ENCODE peak calls at places on chromosomes 11 and 22, in five cellular contexts. R is GM23338, K is left lung, N is HCT116, Z is RWPE1. S is an unnamed sample.

GRCh38 chr11:15660496-15660895 is 545.8 kb downstream of the INSC start:
- DNase-seq in N (no peak), Z (no peak), R (no peak), K (no peak), S (no peak)

GRCh38 chr11:843818-844692 is 1.4 kb downstream of the TSPAN4 start:
- DNase-seq in K (peak), Z (peak), N (no peak), R (peak), S (peak)

GRCh38 chr11:132064987-132065620 is 694.7 kb downstream of the NTM start:
- DNase-seq in K (no peak), Z (peak), N (no peak), R (no peak), S (peak)

GRCh38 chr11:70804174-70804855 is 406.0 kb downstream of the CTTN start:
- DNase-seq in Z (no peak), N (no peak), K (no peak), R (no peak), S (no peak)

GRCh38 chr11:21511835-21512440 is 680.9 kb upstream of the ANO5 start:
- DNase-seq in R (peak), N (peak), K (peak), Z (peak), S (no peak)

GRCh38 chr22:26547426-26547825 is 35.2 kb upstream of the TFIP11 start:
- DNase-seq in N (no peak), R (no peak), K (no peak), Z (peak), S (no peak)

GRCh38 chr22:50470491-50470890 is 4.3 kb downstream of the SBF1 start:
- DNase-seq in N (no peak), Z (no peak), K (no peak), R (no peak), S (no peak)

GRCh38 chr11:65992056-65992455 is 9.9 kb downstream of the EIF1AD start:
- DNase-seq in K (no peak), N (no peak), Z (no peak), R (no peak), S (no peak)

GRCh38 chr11:1008001-1008400 is 28.5 kb downstream of the MUC6 start:
- DNase-seq in Z (no peak), N (no peak), R (no peak), K (no peak), S (no peak)

GRCh38 chr11:88434333-88434976 is 96.9 kb upstream of the CTSC start:
- DNase-seq in N (no peak), R (no peak), Z (no peak), K (no peak), S (no peak)

GRCh38 chr22:19800761-19801244 is 40.2 kb downstream of the TBX1 start:
- DNase-seq in K (peak), Z (no peak), N (no peak), R (peak), S (no peak)

GRCh38 chr22:44364750-44365118 is 52.0 kb upstream of the SHISAL1 start:
- DNase-seq in N (no peak), Z (no peak), R (no peak), K (peak), S (no peak)

GRCh38 chr22:43921361-43921760 is 2.2 kb upstream of the PNPLA3 start:
- DNase-seq in Z (no peak), N (peak), R (no peak), K (no peak), S (no peak)

GRCh38 chr11:134272381-134273316 is 3.5 kb upstream of the GLB1L3 start:
- DNase-seq in N (no peak), Z (no peak), K (no peak), R (peak), S (peak)

GRCh38 chr11:46050065-46050464 is 71.2 kb downstream of the PHF21A start:
- DNase-seq in R (peak), N (peak), Z (peak), K (no peak), S (peak)

GRCh38 chr11:19869946-19870589 is 157.4 kb downstream of the NAV2 start:
- DNase-seq in K (no peak), R (no peak), N (no peak), Z (no peak), S (no peak)

GRCh38 chr11:43576834-43577521 is 103.6 kb upstream of the HSD17B12 start:
- DNase-seq in R (peak), K (no peak), Z (peak), N (peak), S (no peak)

GRCh38 chr11:37504066-37504611 is 906.1 kb upstream of the RAG2 start:
- DNase-seq in R (peak), K (no peak), Z (peak), N (no peak), S (peak)

GRCh38 chr11:91199866-91200265 is 977.0 kb upstream of the CHORDC1 start:
- DNase-seq in R (peak), N (no peak), Z (no peak), K (no peak), S (no peak)

GRCh38 chr11:130865091-130865771 is 51.0 kb downstream of the SNX19 start:
- DNase-seq in Z (no peak), N (no peak), R (peak), K (no peak), S (no peak)

GRCh38 chr22:47705350-47705749 is 942.9 kb downstream of the TBC1D22A start:
- DNase-seq in K (no peak), R (no peak), N (no peak), Z (no peak), S (no peak)

GRCh38 chr11:477042-477715 is 27.1 kb downstream of the PTDSS2 start:
- DNase-seq in K (peak), Z (no peak), N (no peak), R (no peak), S (no peak)

GRCh38 chr22:27627444-27627833 is 174.1 kb downstream of the MN1 start:
- DNase-seq in Z (no peak), R (peak), K (no peak), N (peak), S (no peak)

GRCh38 chr11:70212227-70212811 is 9.2 kb downstream of the FADD start:
- DNase-seq in Z (no peak), K (no peak), R (peak), N (no peak), S (no peak)

GRCh38 chr11:102471474-102471873 is 18.9 kb upstream of the TMEM123 start:
- DNase-seq in Z (no peak), K (no peak), N (no peak), R (no peak), S (no peak)

GRCh38 chr11:77124488-77124887 is 3.6 kb upstream of the MYO7A start:
- DNase-seq in N (no peak), K (peak), Z (no peak), R (no peak), S (no peak)

GRCh38 chr11:122163420-122163819 is 47.4 kb upstream of the BLID start:
- DNase-seq in Z (no peak), K (no peak), N (no peak), R (no peak), S (no peak)

GRCh38 chr11:132177106-132177505 is 806.7 kb downstream of the NTM start:
- DNase-seq in Z (peak), N (no peak), R (peak), K (no peak), S (peak)

GRCh38 chr11:71311176-71311925 is 59.0 kb upstream of the SHANK2 start:
- DNase-seq in R (no peak), Z (no peak), N (no peak), K (no peak), S (no peak)

GRCh38 chr11:7493670-7494069 is 8.4 kb downstream of the OLFML1 start:
- DNase-seq in N (no peak), Z (no peak), K (no peak), R (no peak), S (no peak)

GRCh38 chr22:27583930-27584329 is 217.6 kb downstream of the MN1 start:
- DNase-seq in R (no peak), Z (no peak), N (no peak), K (no peak), S (no peak)

GRCh38 chr22:41417622-41418390 is 28.8 kb downstream of the TOB2 start:
- DNase-seq in K (peak), Z (no peak), N (no peak), R (no peak), S (no peak)

GRCh38 chr22:41598891-41599635 is 9.4 kb upstream of the PMM1 start:
- DNase-seq in R (no peak), K (no peak), N (no peak), Z (no peak), S (no peak)

GRCh38 chr22:43035250-43035649 is 20.3 kb upstream of the PACSIN2 start:
- DNase-seq in R (no peak), Z (no peak), K (no peak), N (no peak), S (no peak)

GRCh38 chr11:117872962-117873827 is 3.3 kb downstream of the FXYD6 start:
- DNase-seq in Z (no peak), K (no peak), R (no peak), N (no peak), S (no peak)

GRCh38 chr11:128599729-128600128 is 12.4 kb upstream of the ETS1 start:
- DNase-seq in N (no peak), K (no peak), R (no peak), Z (no peak), S (peak)

GRCh38 chr11:73307323-73308002 is 613 bp upstream of the ARHGEF17 start:
- DNase-seq in R (peak), Z (peak), N (peak), K (peak), S (peak)

GRCh38 chr11:73308963-73309960 is 1.2 kb downstream of the ARHGEF17 start:
- DNase-seq in N (peak), Z (peak), R (peak), K (peak), S (peak)

GRCh38 chr11:73306069-73306468 is 2.0 kb upstream of the ARHGEF17 start:
- DNase-seq in R (peak), K (no peak), N (no peak), Z (no peak), S (no peak)

GRCh38 chr11:73308003-73308962 is at the start of gene ARHGEF17:
- DNase-seq in R (peak), K (peak), N (peak), Z (peak), S (no peak)

GRCh38 chr11:73306977-73307322 is 1.1 kb upstream of the ARHGEF17 start:
- DNase-seq in R (no peak), K (peak), Z (no peak), N (no peak), S (no peak)
- H3K27ac ChIP-seq in R (no peak), K (peak), Z (peak), N (peak), S (peak)

DNA sequence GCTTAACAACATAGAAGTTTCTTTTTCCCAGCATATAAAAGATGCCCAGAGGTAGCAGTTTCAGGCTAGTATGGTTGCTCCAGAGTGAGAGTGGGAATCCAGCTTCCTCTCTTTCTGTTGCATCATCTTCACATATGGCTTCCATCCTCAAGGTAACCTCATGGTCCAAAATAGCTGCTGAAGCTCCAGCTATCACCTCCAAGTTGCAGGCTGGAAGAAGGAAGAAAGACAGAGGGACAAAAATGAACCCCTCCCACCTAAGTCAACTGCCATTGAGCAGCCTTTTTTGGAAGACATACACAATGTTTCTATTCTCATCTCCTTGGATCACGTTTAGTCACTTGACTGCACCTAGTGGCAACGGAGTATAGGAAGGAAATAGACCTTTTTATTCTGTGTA is 5.3 kb downstream of the CSF2RB start:
- DNase-seq in K (no peak), R (no peak), Z (no peak), N (no peak), S (no peak)
- TF ChIP-seq CTCF in K (no peak), R (peak), Z (no peak), N (no peak), S (no peak)

GRCh38 chr11:47389577-47390072 is 11.3 kb upstream of the SPI1 start:
- DNase-seq in N (no peak), Z (no peak), K (peak), R (no peak), S (no peak)

GRCh38 chr11:47391077-47391583 is 12.8 kb upstream of the SPI1 start:
- DNase-seq in K (peak), N (no peak), Z (no peak), R (no peak), S (no peak)

GRCh38 chr11:47387944-47388696 is 9.8 kb upstream of the SPI1 start:
- DNase-seq in R (no peak), N (no peak), K (peak), Z (no peak), S (no peak)

GRCh38 chr11:47390084-47390760 is 11.9 kb upstream of the SPI1 start:
- DNase-seq in K (peak), R (no peak), Z (no peak), N (no peak), S (no peak)

DNA sequence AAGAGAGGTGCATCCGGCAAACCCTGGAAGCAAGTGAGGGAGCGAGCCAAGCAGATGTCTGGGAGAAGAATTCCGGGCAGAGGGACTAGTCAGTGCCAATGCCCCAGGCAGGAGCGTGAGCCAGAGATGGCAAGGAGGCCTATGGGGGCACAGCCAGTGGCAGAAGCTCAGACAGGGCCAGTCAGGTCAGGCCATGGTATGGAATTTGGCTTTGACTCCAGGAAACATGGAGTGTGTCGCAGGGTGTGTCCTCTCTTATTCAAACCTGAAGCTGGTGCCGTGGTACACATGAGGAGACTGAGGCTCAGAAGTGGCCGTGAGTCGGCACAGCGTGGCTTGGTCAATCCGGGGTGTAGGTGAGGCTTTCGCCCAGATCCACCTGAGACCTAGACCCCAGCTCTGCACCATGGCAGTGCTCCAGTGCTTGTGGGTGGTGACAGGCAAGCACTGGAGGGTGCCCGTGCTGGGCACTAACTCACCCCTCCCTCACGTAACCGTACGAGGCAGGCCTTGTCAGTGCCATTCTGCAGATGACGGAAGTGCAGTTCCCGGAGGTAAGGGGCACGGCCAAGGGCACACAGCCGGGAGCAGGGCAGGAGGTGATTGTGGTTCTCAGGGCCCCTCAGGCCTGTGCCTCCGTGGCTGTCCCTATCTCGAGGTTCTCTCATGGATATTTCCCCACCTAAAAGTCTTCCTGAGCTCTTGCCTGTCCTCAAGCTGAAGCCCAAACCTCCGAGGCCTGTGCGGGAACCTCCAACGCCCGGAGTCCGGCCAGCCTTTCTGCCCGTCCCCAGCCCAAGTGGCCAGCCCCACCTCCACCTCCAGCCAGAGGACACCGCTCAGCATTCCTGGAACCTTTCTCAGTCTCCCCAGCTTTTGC is 10.6 kb upstream of the SPI1 start:
- DNase-seq in N (no peak), Z (no peak), R (no peak), K (peak), S (no peak)
- H3K27ac ChIP-seq in N (no peak), Z (peak), R (no peak), K (peak), S (no peak)

GRCh38 chr11:35163707-35164496 is 24.9 kb downstream of the CD44 start:
- DNase-seq in Z (no peak), R (peak), N (no peak), K (no peak), S (no peak)
- TF ChIP-seq CTCF in Z (no peak), R (peak), N (no peak), K (peak), S (peak)

GRCh38 chr11:119359365-119360229 is 13.1 kb upstream of the MFRP start:
- DNase-seq in Z (no peak), N (no peak), K (no peak), R (no peak), S (no peak)
- H3K27ac ChIP-seq in Z (peak), N (no peak), K (no peak), R (no peak), S (no peak)

GRCh38 chr11:44777537-44778199 is 50.9 kb downstream of the TSPAN18 start:
- DNase-seq in R (no peak), Z (no peak), N (no peak), K (no peak), S (no peak)
- TF ChIP-seq CTCF in R (no peak), Z (no peak), N (no peak), K (no peak), S (no peak)

DNA sequence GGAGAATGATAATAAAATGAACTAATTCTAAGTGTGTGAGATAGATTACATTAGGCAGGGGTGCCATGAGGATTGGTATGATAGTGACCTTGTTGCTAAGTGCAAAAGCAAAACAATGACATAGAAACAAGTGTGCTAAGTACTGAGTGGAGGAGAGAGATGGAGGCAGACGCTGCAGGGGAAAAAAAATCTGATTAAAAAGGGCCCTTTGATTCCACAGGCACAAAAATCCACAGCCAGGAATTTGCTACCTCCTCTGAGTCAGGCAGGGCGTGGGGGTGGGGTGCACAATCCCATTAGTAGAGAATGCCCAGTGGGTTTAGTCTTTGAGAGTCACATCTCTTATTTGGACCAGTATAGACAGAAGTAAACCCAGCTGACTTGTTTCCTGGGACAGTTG is at the start of gene CNTF:
- DNase-seq in K (no peak), N (no peak), Z (no peak), R (no peak), S (no peak)
- H3K27ac ChIP-seq in K (no peak), N (no peak), Z (no peak), R (no peak), S (no peak)

DNA sequence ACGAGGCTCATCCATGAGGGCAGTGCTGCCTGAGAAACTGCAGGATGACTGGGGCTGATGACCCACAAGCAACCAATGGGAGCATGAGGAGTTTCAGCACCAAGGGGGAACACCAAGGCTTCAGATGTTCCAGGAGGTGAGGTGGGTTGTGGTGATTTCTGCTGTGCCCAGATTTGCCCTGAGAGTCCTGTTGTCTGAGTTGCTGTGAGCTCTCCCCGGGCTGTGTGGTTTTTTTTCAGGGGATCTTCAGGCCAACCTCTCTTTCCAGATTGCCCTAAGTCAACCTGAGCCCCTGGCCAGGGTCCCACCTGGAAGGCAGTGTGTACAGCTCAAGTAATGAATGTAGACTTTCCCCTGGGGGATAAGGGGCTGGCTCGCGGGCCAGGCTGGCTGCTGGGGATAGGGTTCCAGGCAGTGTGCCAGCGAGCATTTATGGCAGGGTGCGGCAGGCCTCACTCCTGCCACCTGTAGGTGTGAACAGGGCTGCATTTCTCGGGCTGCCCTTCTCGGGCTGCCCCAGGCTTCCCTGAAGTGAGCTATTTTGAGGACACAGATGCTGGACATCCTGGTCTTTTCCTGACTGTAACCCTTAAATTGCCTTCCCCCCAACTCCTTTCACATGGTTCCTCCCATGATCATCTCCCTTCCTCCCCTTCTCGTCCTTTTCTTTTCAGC is 9.8 kb downstream of the SLC22A6 start:
- DNase-seq in K (no peak), R (peak), N (peak), Z (no peak), S (no peak)
- TF ChIP-seq CTCF in K (no peak), R (peak), N (peak), Z (peak), S (peak)

GRCh38 chr11:68932358-68932757 is 28.7 kb downstream of the IGHMBP2 start:
- DNase-seq in N (no peak), R (no peak), Z (no peak), K (no peak), S (no peak)
- H3K27ac ChIP-seq in N (no peak), R (no peak), Z (peak), K (no peak), S (no peak)